ENCODE peak calls at places on chromosomes 6 and 20, in five cellular contexts. One of them, this sample, is unnamed.

GRCh38 chr6:33426590-33427563 is 7.0 kb downstream of the SYNGAP1 start:
- DNase-seq in NCI-H2171 treated with DMSO at 0.1 percent for 48 hours: no peak
- DNase-seq in iPS DF 6.9: no peak
- DNase-seq in activated T-cell treated with anti-CD3 and anti-CD28 coated beads for 48 hours: no peak
- DNase-seq in stimulated activated CD4-positive, alpha-beta T cell treated with anti-CD3 and anti-CD28 coated beads, Interleukin-4, amount 100 ng/mL, for 4 hours: peak
- DNase-seq in this sample: no peak

GRCh38 chr20:24337074-24337473 is 132.4 kb upstream of the SYNDIG1 start:
- DNase-seq in stimulated activated CD4-positive, alpha-beta T cell treated with anti-CD3 and anti-CD28 coated beads, Interleukin-4, amount 100 ng/mL, for 4 hours: no peak
- DNase-seq in NCI-H2171 treated with DMSO at 0.1 percent for 48 hours: no peak
- DNase-seq in activated T-cell treated with anti-CD3 and anti-CD28 coated beads for 48 hours: no peak
- DNase-seq in iPS DF 6.9: no peak
- DNase-seq in this sample: no peak

GRCh38 chr20:10634683-10635411 is 39.0 kb downstream of the JAG1 start:
- DNase-seq in NCI-H2171 treated with DMSO at 0.1 percent for 48 hours: no peak
- DNase-seq in iPS DF 6.9: no peak
- DNase-seq in stimulated activated CD4-positive, alpha-beta T cell treated with anti-CD3 and anti-CD28 coated beads, Interleukin-4, amount 100 ng/mL, for 4 hours: no peak
- DNase-seq in activated T-cell treated with anti-CD3 and anti-CD28 coated beads for 48 hours: no peak
- DNase-seq in this sample: no peak

GRCh38 chr20:58065508-58066361 is 162.7 kb downstream of the ANKRD60 start:
- DNase-seq in stimulated activated CD4-positive, alpha-beta T cell treated with anti-CD3 and anti-CD28 coated beads, Interleukin-4, amount 100 ng/mL, for 4 hours: no peak
- DNase-seq in iPS DF 6.9: no peak
- DNase-seq in NCI-H2171 treated with DMSO at 0.1 percent for 48 hours: no peak
- DNase-seq in activated T-cell treated with anti-CD3 and anti-CD28 coated beads for 48 hours: no peak
- DNase-seq in this sample: no peak

GRCh38 chr6:93398723-93399122 is 20.6 kb downstream of the EPHA7 start:
- DNase-seq in iPS DF 6.9: no peak
- DNase-seq in activated T-cell treated with anti-CD3 and anti-CD28 coated beads for 48 hours: no peak
- DNase-seq in NCI-H2171 treated with DMSO at 0.1 percent for 48 hours: no peak
- DNase-seq in stimulated activated CD4-positive, alpha-beta T cell treated with anti-CD3 and anti-CD28 coated beads, Interleukin-4, amount 100 ng/mL, for 4 hours: no peak
- DNase-seq in this sample: no peak

GRCh38 chr6:112287836-112288235 is 33.5 kb upstream of the LAMA4 start:
- DNase-seq in stimulated activated CD4-positive, alpha-beta T cell treated with anti-CD3 and anti-CD28 coated beads, Interleukin-4, amount 100 ng/mL, for 4 hours: no peak
- DNase-seq in NCI-H2171 treated with DMSO at 0.1 percent for 48 hours: no peak
- DNase-seq in iPS DF 6.9: no peak
- DNase-seq in activated T-cell treated with anti-CD3 and anti-CD28 coated beads for 48 hours: no peak
- DNase-seq in this sample: no peak

GRCh38 chr6:38524436-38525145 is 115.1 kb downstream of the BTBD9 start:
- DNase-seq in iPS DF 6.9: no peak
- DNase-seq in stimulated activated CD4-positive, alpha-beta T cell treated with anti-CD3 and anti-CD28 coated beads, Interleukin-4, amount 100 ng/mL, for 4 hours: no peak
- DNase-seq in activated T-cell treated with anti-CD3 and anti-CD28 coated beads for 48 hours: no peak
- DNase-seq in NCI-H2171 treated with DMSO at 0.1 percent for 48 hours: no peak
- DNase-seq in this sample: no peak

GRCh38 chr6:7646394-7646793 is 56.4 kb downstream of the SNRNP48 start:
- DNase-seq in NCI-H2171 treated with DMSO at 0.1 percent for 48 hours: no peak
- DNase-seq in stimulated activated CD4-positive, alpha-beta T cell treated with anti-CD3 and anti-CD28 coated beads, Interleukin-4, amount 100 ng/mL, for 4 hours: no peak
- DNase-seq in iPS DF 6.9: no peak
- DNase-seq in activated T-cell treated with anti-CD3 and anti-CD28 coated beads for 48 hours: no peak
- DNase-seq in this sample: no peak

GRCh38 chr6:30647039-30647801 is at the start of gene C6orf136:
- DNase-seq in activated T-cell treated with anti-CD3 and anti-CD28 coated beads for 48 hours: peak
- DNase-seq in NCI-H2171 treated with DMSO at 0.1 percent for 48 hours: peak
- DNase-seq in stimulated activated CD4-positive, alpha-beta T cell treated with anti-CD3 and anti-CD28 coated beads, Interleukin-4, amount 100 ng/mL, for 4 hours: peak
- DNase-seq in iPS DF 6.9: peak
- DNase-seq in this sample: no peak

GRCh38 chr6:87817226-87817625 is 115.2 kb upstream of the AKIRIN2 start:
- DNase-seq in iPS DF 6.9: no peak
- DNase-seq in stimulated activated CD4-positive, alpha-beta T cell treated with anti-CD3 and anti-CD28 coated beads, Interleukin-4, amount 100 ng/mL, for 4 hours: no peak
- DNase-seq in NCI-H2171 treated with DMSO at 0.1 percent for 48 hours: no peak
- DNase-seq in activated T-cell treated with anti-CD3 and anti-CD28 coated beads for 48 hours: no peak
- DNase-seq in this sample: no peak

GRCh38 chr6:31114970-31115849 is 610 bp downstream of the PSORS1C1 start:
- DNase-seq in activated T-cell treated with anti-CD3 and anti-CD28 coated beads for 48 hours: no peak
- DNase-seq in stimulated activated CD4-positive, alpha-beta T cell treated with anti-CD3 and anti-CD28 coated beads, Interleukin-4, amount 100 ng/mL, for 4 hours: no peak
- DNase-seq in iPS DF 6.9: no peak
- DNase-seq in NCI-H2171 treated with DMSO at 0.1 percent for 48 hours: no peak
- DNase-seq in this sample: no peak

GRCh38 chr6:53322188-53323029 is 26.3 kb downstream of the ELOVL5 start:
- DNase-seq in activated T-cell treated with anti-CD3 and anti-CD28 coated beads for 48 hours: no peak
- DNase-seq in iPS DF 6.9: no peak
- DNase-seq in stimulated activated CD4-positive, alpha-beta T cell treated with anti-CD3 and anti-CD28 coated beads, Interleukin-4, amount 100 ng/mL, for 4 hours: no peak
- DNase-seq in NCI-H2171 treated with DMSO at 0.1 percent for 48 hours: no peak
- DNase-seq in this sample: no peak

GRCh38 chr20:50369225-50370035 is 140.8 kb upstream of the PTPN1 start:
- DNase-seq in stimulated activated CD4-positive, alpha-beta T cell treated with anti-CD3 and anti-CD28 coated beads, Interleukin-4, amount 100 ng/mL, for 4 hours: no peak
- DNase-seq in iPS DF 6.9: no peak
- DNase-seq in NCI-H2171 treated with DMSO at 0.1 percent for 48 hours: peak
- DNase-seq in activated T-cell treated with anti-CD3 and anti-CD28 coated beads for 48 hours: no peak
- DNase-seq in this sample: no peak

GRCh38 chr20:19840111-19840705 is 82.2 kb downstream of the RIN2 start:
- DNase-seq in activated T-cell treated with anti-CD3 and anti-CD28 coated beads for 48 hours: no peak
- DNase-seq in NCI-H2171 treated with DMSO at 0.1 percent for 48 hours: no peak
- DNase-seq in iPS DF 6.9: no peak
- DNase-seq in stimulated activated CD4-positive, alpha-beta T cell treated with anti-CD3 and anti-CD28 coated beads, Interleukin-4, amount 100 ng/mL, for 4 hours: no peak
- DNase-seq in this sample: no peak

GRCh38 chr6:130098317-130098716 is 79.9 kb downstream of the L3MBTL3 start:
- DNase-seq in iPS DF 6.9: no peak
- DNase-seq in NCI-H2171 treated with DMSO at 0.1 percent for 48 hours: no peak
- DNase-seq in stimulated activated CD4-positive, alpha-beta T cell treated with anti-CD3 and anti-CD28 coated beads, Interleukin-4, amount 100 ng/mL, for 4 hours: no peak
- DNase-seq in activated T-cell treated with anti-CD3 and anti-CD28 coated beads for 48 hours: no peak
- DNase-seq in this sample: no peak

GRCh38 chr20:50788045-50788867 is 6.6 kb upstream of the BCAS4 start:
- DNase-seq in activated T-cell treated with anti-CD3 and anti-CD28 coated beads for 48 hours: no peak
- DNase-seq in stimulated activated CD4-positive, alpha-beta T cell treated with anti-CD3 and anti-CD28 coated beads, Interleukin-4, amount 100 ng/mL, for 4 hours: no peak
- DNase-seq in NCI-H2171 treated with DMSO at 0.1 percent for 48 hours: peak
- DNase-seq in iPS DF 6.9: no peak
- DNase-seq in this sample: no peak

GRCh38 chr6:170127151-170127550 is 163.7 kb downstream of the DLL1 start:
- DNase-seq in iPS DF 6.9: no peak
- DNase-seq in stimulated activated CD4-positive, alpha-beta T cell treated with anti-CD3 and anti-CD28 coated beads, Interleukin-4, amount 100 ng/mL, for 4 hours: no peak
- DNase-seq in NCI-H2171 treated with DMSO at 0.1 percent for 48 hours: no peak
- DNase-seq in activated T-cell treated with anti-CD3 and anti-CD28 coated beads for 48 hours: no peak
- DNase-seq in this sample: no peak

GRCh38 chr20:63029358-63030121 is 22.8 kb upstream of the BHLHE23 start:
- DNase-seq in NCI-H2171 treated with DMSO at 0.1 percent for 48 hours: no peak
- DNase-seq in stimulated activated CD4-positive, alpha-beta T cell treated with anti-CD3 and anti-CD28 coated beads, Interleukin-4, amount 100 ng/mL, for 4 hours: no peak
- DNase-seq in activated T-cell treated with anti-CD3 and anti-CD28 coated beads for 48 hours: no peak
- DNase-seq in iPS DF 6.9: no peak
- DNase-seq in this sample: peak

GRCh38 chr6:87628881-87629280 is 38.9 kb downstream of the ORC3 start:
- DNase-seq in NCI-H2171 treated with DMSO at 0.1 percent for 48 hours: no peak
- DNase-seq in iPS DF 6.9: no peak
- DNase-seq in activated T-cell treated with anti-CD3 and anti-CD28 coated beads for 48 hours: no peak
- DNase-seq in stimulated activated CD4-positive, alpha-beta T cell treated with anti-CD3 and anti-CD28 coated beads, Interleukin-4, amount 100 ng/mL, for 4 hours: no peak
- DNase-seq in this sample: no peak

GRCh38 chr6:136378888-136379287 is 89.2 kb upstream of the BCLAF1 start:
- DNase-seq in NCI-H2171 treated with DMSO at 0.1 percent for 48 hours: no peak
- DNase-seq in activated T-cell treated with anti-CD3 and anti-CD28 coated beads for 48 hours: no peak
- DNase-seq in iPS DF 6.9: no peak
- DNase-seq in stimulated activated CD4-positive, alpha-beta T cell treated with anti-CD3 and anti-CD28 coated beads, Interleukin-4, amount 100 ng/mL, for 4 hours: no peak
- DNase-seq in this sample: no peak

GRCh38 chr6:137798261-137798660 is 68.8 kb upstream of the TNFAIP3 start:
- DNase-seq in activated T-cell treated with anti-CD3 and anti-CD28 coated beads for 48 hours: no peak
- DNase-seq in iPS DF 6.9: no peak
- DNase-seq in NCI-H2171 treated with DMSO at 0.1 percent for 48 hours: no peak
- DNase-seq in stimulated activated CD4-positive, alpha-beta T cell treated with anti-CD3 and anti-CD28 coated beads, Interleukin-4, amount 100 ng/mL, for 4 hours: no peak
- DNase-seq in this sample: no peak

GRCh38 chr6:116761779-116762178 is 3.7 kb downstream of the FAM162B start:
- DNase-seq in NCI-H2171 treated with DMSO at 0.1 percent for 48 hours: no peak
- DNase-seq in iPS DF 6.9: no peak
- DNase-seq in activated T-cell treated with anti-CD3 and anti-CD28 coated beads for 48 hours: no peak
- DNase-seq in stimulated activated CD4-positive, alpha-beta T cell treated with anti-CD3 and anti-CD28 coated beads, Interleukin-4, amount 100 ng/mL, for 4 hours: no peak
- DNase-seq in this sample: no peak

This sample was measured in activated naive CD4-positive, alpha-beta T cell treated with anti-CD3 and anti-CD28 coated beads for 36 hours.